ENCODE peak calls at places on chromosomes 11 and 22, in four cellular contexts. W is stomach, G is NCI-H748 treated with DMSO at 0.1 percent for 48 hours, Q is neuronal stem cell. I is an unnamed sample.
A peak's percentile ranks its signal among the peaks of the same experiment; 100 is the strongest.

GRCh38 chr22:44160416-44160815 is 20.3 kb upstream of the PARVG start:
- DNase-seq in W (no peak), Q (no peak), G (no peak), I (no peak)

GRCh38 chr11:88086297-88086696 is 88.9 kb downstream of the RAB38 start:
- DNase-seq in W (no peak), G (no peak), Q (no peak), I (no peak)

GRCh38 chr11:1192741-1193325 is 30.0 kb upstream of the MUC5B start:
- DNase-seq in W (no peak), G (no peak), Q (no peak), I (no peak)

GRCh38 chr22:49191506-49191980 is 636.1 kb downstream of the BRD1 start:
- DNase-seq in G (no peak), W (no peak), Q (no peak), I (no peak)

GRCh38 chr22:26800858-26801257 is 143.5 kb downstream of the MIAT start:
- DNase-seq in Q (peak; percentile 54), W (no peak), G (no peak), I (no peak)

GRCh38 chr11:9351321-9351881 is 33.1 kb upstream of the IPO7 start:
- DNase-seq in Q (no peak), W (no peak), G (no peak), I (no peak)

GRCh38 chr22:46866591-46866990 is 104.1 kb downstream of the TBC1D22A start:
- DNase-seq in W (no peak), Q (no peak), G (no peak), I (no peak)

GRCh38 chr11:115241899-115242298 is 262.3 kb downstream of the CADM1 start:
- DNase-seq in Q (no peak), W (no peak), G (no peak), I (no peak)

GRCh38 chr11:83063073-83063754 is 8.5 kb downstream of the RAB30 start:
- DNase-seq in W (no peak), Q (no peak), G (no peak), I (no peak)

GRCh38 chr11:57307666-57308270 is 17.0 kb downstream of the TNKS1BP1 start:
- DNase-seq in W (no peak), Q (no peak), G (no peak), I (no peak)

GRCh38 chr11:2834893-2835767 is 50.4 kb downstream of the CDKN1C start:
- DNase-seq in Q (no peak), W (no peak), G (no peak), I (no peak)

GRCh38 chr22:19524170-19525115 is at the start of gene CLDN5:
- DNase-seq in G (no peak), W (no peak), Q (peak; percentile 63), I (peak; percentile 6)

GRCh38 chr11:134275534-134276395 is at the start of gene GLB1L3:
- DNase-seq in W (no peak), G (no peak), Q (no peak), I (peak; percentile 68)

GRCh38 chr22:31343235-31344191 is 2.6 kb downstream of the PATZ1 start:
- DNase-seq in W (peak; percentile 93), Q (peak; percentile 74), G (peak; percentile 76), I (no peak)

GRCh38 chr11:68312780-68313573 is 586 bp downstream of the LRP5 start:
- DNase-seq in W (no peak), Q (no peak), G (no peak), I (no peak)

GRCh38 chr11:17602105-17603001 is 55.3 kb downstream of the OTOG start:
- DNase-seq in Q (no peak), W (peak; percentile 23), G (no peak), I (no peak)

GRCh38 chr11:76215946-76216345 is 9.6 kb upstream of the WNT11 start:
- DNase-seq in Q (no peak), G (no peak), W (no peak), I (no peak)

GRCh38 chr11:25562417-25562816 is 769.5 kb upstream of the ANO3 start:
- DNase-seq in G (no peak), Q (no peak), W (no peak), I (no peak)

GRCh38 chr11:43955381-43956118 is 13.1 kb downstream of the C11orf96 start:
- DNase-seq in Q (no peak), W (no peak), G (no peak), I (no peak)

GRCh38 chr11:18633256-18634139 is 644 bp downstream of the SPTY2D1 start:
- DNase-seq in Q (no peak), W (no peak), G (no peak), I (no peak)

GRCh38 chr11:35298369-35298768 is 121.0 kb downstream of the SLC1A2 start:
- DNase-seq in G (no peak), W (no peak), Q (no peak), I (no peak)

GRCh38 chr11:3164540-3165151 is 464 bp downstream of the OSBPL5 start:
- DNase-seq in G (no peak), Q (no peak), W (no peak), I (no peak)

GRCh38 chr11:113874920-113875413 is 405 bp downstream of the USP28 start:
- DNase-seq in G (no peak), W (no peak), Q (no peak), I (no peak)

I was measured in HEK293T.